ENCODE peak calls at places on chromosome 2, in five cellular contexts. O is stomach; S is aorta; P is CD4-positive, alpha-beta memory T cell; T is tibial artery. U is an unnamed sample. For H3K36me3, the result is how much of the 10 kb centered on the place peaks cover.

GRCh38 chr2:237236188-237236587 is 150.5 kb downstream of the COPS8 start:
- DNase-seq in O (no peak), S (no peak), P (no peak), T (no peak), U (no peak)

GRCh38 chr2:207487650-207488315 is 42.0 kb upstream of the CREB1 start:
- DNase-seq in O (no peak), S (no peak), P (no peak), T (no peak), U (no peak)

GRCh38 chr2:191150451-191151314 is at the start of gene STAT4:
- DNase-seq in O (peak), S (peak), P (peak), T (no peak), U (peak)

GRCh38 chr2:163774862-163775261 is 39.1 kb upstream of the FIGN start:
- DNase-seq in O (no peak), S (no peak), P (no peak), T (no peak), U (no peak)

GRCh38 chr2:172607379-172607928 is 51.6 kb downstream of the PDK1 start:
- DNase-seq in O (no peak), S (no peak), P (no peak), T (no peak), U (no peak)

GRCh38 chr2:9971105-9971818 is 19.8 kb downstream of the GRHL1 start:
- DNase-seq in O (no peak), S (no peak), P (no peak), T (no peak), U (no peak)

GRCh38 chr2:9033385-9034175 is 30.1 kb upstream of the MBOAT2 start:
- DNase-seq in O (no peak), S (no peak), P (no peak), T (no peak), U (no peak)

GRCh38 chr2:189411860-189412259 is 29.4 kb upstream of the WDR75 start:
- DNase-seq in O (no peak), S (no peak), P (no peak), T (no peak), U (no peak)

GRCh38 chr2:28128281-28128950 is 237.9 kb downstream of the BABAM2 start:
- DNase-seq in O (no peak), S (no peak), P (no peak), T (no peak), U (no peak)

GRCh38 chr2:108101481-108101880 is 115.2 kb downstream of the SLC5A7 start:
- DNase-seq in O (no peak), S (no peak), P (no peak), T (no peak), U (no peak)

GRCh38 chr2:16496426-16497388 is 168.9 kb downstream of the CYRIA start:
- DNase-seq in O (no peak), S (no peak), P (no peak), T (no peak), U (no peak)

GRCh38 chr2:234970467-234970866 is 18.6 kb downstream of the SH3BP4 start:
- DNase-seq in O (no peak), S (no peak), P (no peak), T (no peak), U (peak)

GRCh38 chr2:20744366-20745335 is 77.7 kb downstream of the GDF7 start:
- DNase-seq in O (no peak), S (no peak), P (no peak), T (no peak), U (no peak)
- H3K4me3 ChIP-seq in O (no peak), S (no peak), P (no peak), T (no peak), U (no peak)

GRCh38 chr2:119937680-119938079 is 75.2 kb upstream of the EPB41L5 start:
- DNase-seq in O (no peak), S (no peak), P (no peak), T (no peak), U (no peak)
- H3K36me3 ChIP-seq in O (half or more), S (under half), P (under half), T (under half), U (under half)

DNA sequence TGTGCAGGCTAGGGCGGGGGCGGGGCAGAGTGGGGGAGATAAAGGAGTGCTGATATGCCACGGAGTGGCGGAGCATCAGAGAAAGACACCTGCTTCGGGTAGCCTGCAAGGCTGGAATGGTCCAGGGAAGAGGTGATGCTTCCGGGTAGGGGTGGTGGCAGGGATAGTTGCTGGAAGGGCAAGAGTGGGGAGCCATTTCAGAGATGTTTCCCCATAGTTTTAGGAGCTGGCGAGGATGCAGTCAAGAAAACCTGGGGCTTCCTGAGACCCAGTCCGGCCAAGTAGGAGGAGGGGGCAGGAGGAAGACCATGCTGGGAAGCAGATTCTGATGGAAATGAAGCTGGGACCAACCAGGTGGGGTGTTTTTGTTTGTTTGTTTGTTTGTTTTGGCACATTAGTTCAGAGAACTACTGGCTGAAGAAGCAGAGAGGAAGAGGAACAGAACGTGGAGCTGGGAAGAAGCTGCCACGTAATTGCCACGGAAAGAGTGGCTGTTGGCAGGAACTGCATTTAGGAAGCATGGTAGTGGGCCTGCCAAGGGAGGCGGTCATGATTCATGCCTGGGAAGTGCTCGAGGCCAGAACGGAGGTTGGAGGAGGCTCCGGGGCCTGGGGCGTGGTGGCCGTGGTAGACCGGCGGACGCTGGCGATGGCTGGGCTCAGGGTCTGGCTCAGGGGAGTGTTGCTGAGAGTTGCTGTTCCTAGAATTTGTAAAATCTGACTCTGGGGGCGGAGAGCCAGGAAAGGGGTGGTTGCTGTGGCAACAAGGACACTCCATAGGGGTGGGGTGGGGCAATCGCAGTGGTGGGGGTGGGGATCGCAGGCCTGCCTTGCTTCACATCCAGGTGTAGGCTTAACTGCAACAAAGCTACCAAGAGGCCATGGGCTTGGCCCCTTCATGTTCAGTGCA is 8.6 kb upstream of the INPP5D start:
- DNase-seq in O (no peak), S (peak), P (no peak), T (peak), U (no peak)
- H3K4me3 ChIP-seq in O (no peak), S (no peak), P (no peak), T (no peak), U (no peak)

GRCh38 chr2:217905395-217905794 is 97.4 kb downstream of the TNS1 start:
- DNase-seq in O (no peak), S (peak), P (no peak), T (peak), U (no peak)
- H3K36me3 ChIP-seq in O (under half), S (under half), P (under half), T (under half), U (under half)

GRCh38 chr2:101004671-101005325 is 2.7 kb downstream of the RPL31 start:
- DNase-seq in O (no peak), S (no peak), P (no peak), T (no peak), U (no peak)
- H3K4me3 ChIP-seq in O (peak), S (no peak), P (no peak), T (no peak), U (no peak)